ENCODE peak calls at places on chromosomes 3 and 15, in seven cellular contexts. L is breast epithelium, J is GF-D8, O is cardiac fibroblast, E is HFFc6, W is left colon, G is H54. F is an unnamed sample.

GRCh38 chr3:178393833-178394232 is 142.4 kb upstream of the KCNMB2 start:
- DNase-seq in G (peak; percentile 7), O (peak; percentile 87), L (no peak), J (no peak), W (no peak), E (peak; percentile 65), F (no peak)

GRCh38 chr3:40972350-40972749 is 227.0 kb upstream of the CTNNB1 start:
- DNase-seq in J (no peak), L (no peak), G (no peak), O (no peak), E (no peak), W (no peak), F (no peak)

GRCh38 chr3:160259589-160259988 is 34.4 kb downstream of the C3orf80 start:
- DNase-seq in J (no peak), G (no peak), E (no peak), O (no peak), W (no peak), L (no peak), F (no peak)

GRCh38 chr3:50417637-50418033 is 58.3 kb upstream of the TMEM115 start:
- DNase-seq in E (no peak), L (no peak), O (no peak), W (no peak), G (no peak), J (no peak), F (peak; percentile 37)

GRCh38 chr3:161508852-161509477 is 12.4 kb downstream of the OTOL1 start:
- DNase-seq in G (no peak), W (no peak), E (peak; percentile 0), O (peak; percentile 22), L (no peak), J (no peak), F (peak; percentile 7)

GRCh38 chr15:80154336-80154735 is 1.5 kb downstream of the FAH start:
- DNase-seq in L (no peak), G (no peak), W (no peak), O (no peak), J (no peak), E (no peak), F (no peak)

GRCh38 chr15:74322558-74323180 is 44.8 kb downstream of the CYP11A1 start:
- DNase-seq in E (peak; percentile 58), O (peak; percentile 69), L (peak; percentile 23), G (peak; percentile 65), W (peak; percentile 54), J (no peak), F (peak; percentile 80)

GRCh38 chr15:85897207-85897817 is 102.6 kb upstream of the KLHL25 start:
- DNase-seq in W (no peak), L (no peak), E (no peak), O (no peak), G (no peak), J (no peak), F (peak; percentile 33)

GRCh38 chr3:15356186-15356585 is 23.8 kb upstream of the SH3BP5 start:
- DNase-seq in J (no peak), L (peak; percentile 51), O (no peak), W (no peak), G (no peak), E (peak; percentile 35), F (no peak)

F was measured in NB4.